ENCODE peak calls at places on chromosomes 16 and 17, in five cellular contexts. T, Q, F, D and A are unnamed samples.
A peak's percentile ranks its signal among the peaks of the same experiment; 100 is the strongest.

GRCh38 chr17:62823111-62823895 is 15.2 kb upstream of the MARCHF10 start:
- DNase-seq in T (no peak), Q (no peak), F (no peak), D (no peak), A (no peak)

GRCh38 chr17:82684207-82684903 is 14.1 kb downstream of the RAB40B start:
- DNase-seq in T (no peak), Q (no peak), F (no peak), D (no peak), A (no peak)

GRCh38 chr17:951388-952132 is 28.0 kb downstream of the NXN start:
- DNase-seq in T (no peak), Q (no peak), F (peak; percentile 50), D (no peak), A (peak; percentile 85)

GRCh38 chr17:19448341-19449268 is 37.6 kb downstream of the RNF112 start:
- DNase-seq in T (no peak), Q (peak; percentile 57), F (peak; percentile 55), D (no peak), A (no peak)

GRCh38 chr16:67242138-67242730 is 5.0 kb downstream of the FHOD1 start:
- DNase-seq in T (no peak), Q (no peak), F (no peak), D (no peak), A (no peak)

GRCh38 chr16:63907251-63907650 is 1214.6 kb downstream of the CDH11 start:
- DNase-seq in T (no peak), Q (no peak), F (no peak), D (no peak), A (no peak)

GRCh38 chr16:20268409-20268808 is 58.9 kb downstream of the GP2 start:
- DNase-seq in T (no peak), Q (no peak), F (no peak), D (no peak), A (no peak)

GRCh38 chr16:85718682-85719081 is 29.9 kb upstream of the GINS2 start:
- DNase-seq in T (no peak), Q (no peak), F (no peak), D (no peak), A (peak; percentile 76)

GRCh38 chr16:79400462-79401149 is 199.9 kb downstream of the MAF start:
- DNase-seq in T (no peak), Q (no peak), F (no peak), D (no peak), A (no peak)